ENCODE peak calls at places on chromosomes 2 and 18, in seven cellular contexts. X, B, R, Q, N, M and O are unnamed samples.

GRCh38 chr2:70616168-70616694 is 62.6 kb upstream of the TGFA start:
- DNase-seq in X (no peak), B (no peak), R (no peak), Q (no peak), N (no peak), M (no peak), O (no peak)

GRCh38 chr18:80067321-80067720 is 33.1 kb downstream of the RBFA start:
- DNase-seq in X (no peak), B (no peak), R (no peak), Q (no peak), N (no peak), M (no peak), O (no peak)

GRCh38 chr2:48233005-48233404 is 296.9 kb upstream of the STON1 start:
- DNase-seq in X (no peak), B (no peak), R (no peak), Q (no peak), N (no peak), M (no peak), O (no peak)

GRCh38 chr2:171158036-171158789 is 2.5 kb downstream of the TLK1 start:
- DNase-seq in X (no peak), B (no peak), R (no peak), Q (no peak), N (no peak), M (no peak), O (no peak)

GRCh38 chr2:119517433-119517832 is 6.8 kb downstream of the SCTR start:
- DNase-seq in X (peak; percentile 68), B (no peak), R (peak; percentile 24), Q (peak; percentile 24), N (peak; percentile 75), M (peak; percentile 86), O (peak; percentile 74)

GRCh38 chr2:64634338-64635267 is 19.1 kb downstream of the SERTAD2 start:
- DNase-seq in X (no peak), B (no peak), R (no peak), Q (peak; percentile 59), N (no peak), M (no peak), O (peak; percentile 67)

GRCh38 chr18:31116853-31117595 is 14.8 kb upstream of the DSC2 start:
- DNase-seq in X (no peak), B (no peak), R (no peak), Q (no peak), N (no peak), M (no peak), O (no peak)

GRCh38 chr2:152635635-152636298 is 81.5 kb downstream of the PRPF40A start:
- DNase-seq in X (peak; percentile 49), B (peak; percentile 51), R (peak; percentile 75), Q (peak; percentile 35), N (peak; percentile 66), M (peak; percentile 87), O (peak; percentile 61)

GRCh38 chr18:70243545-70243944 is 38.1 kb upstream of the RTTN start:
- DNase-seq in X (no peak), B (no peak), R (peak; percentile 1), Q (no peak), N (no peak), M (no peak), O (no peak)

GRCh38 chr2:161138429-161138828 is 21.8 kb upstream of the TANK start:
- DNase-seq in X (no peak), B (peak; percentile 17), R (no peak), Q (no peak), N (no peak), M (no peak), O (no peak)

DNA sequence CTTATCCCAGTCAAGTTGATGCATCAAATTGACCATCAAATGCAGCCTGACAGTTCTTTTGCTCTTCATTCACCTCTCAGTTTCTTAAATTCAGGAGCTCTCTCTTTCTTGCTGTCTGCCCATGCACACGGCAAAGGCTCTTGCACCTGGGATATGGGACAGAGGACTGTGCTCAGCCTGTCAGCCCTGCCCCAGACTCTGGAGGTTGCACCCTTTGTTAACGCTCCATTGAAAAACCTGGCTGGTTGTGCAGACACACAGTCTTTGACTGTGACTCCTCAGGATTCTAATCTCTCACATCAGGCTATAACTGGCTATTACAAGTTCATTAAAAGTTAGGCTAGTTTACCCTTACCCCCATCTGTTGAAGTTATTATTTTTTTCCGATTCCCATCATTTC is 1032.5 kb downstream of the SOCS6 start:
- DNase-seq in X (no peak), B (no peak), R (no peak), Q (no peak), N (no peak), M (no peak), O (no peak)
- H3K4me1 ChIP-seq in X (no peaks in the 10 kb centered on the region), B (no peaks in the 10 kb centered on the region), R (no peaks in the 10 kb centered on the region), Q (no peaks in the 10 kb centered on the region), N (no peaks in the 10 kb centered on the region), M (no peaks in the 10 kb centered on the region), O (no peaks in the 10 kb centered on the region)

GRCh38 chr2:37829202-37829601 is 95.9 kb upstream of the RMDN2 start:
- DNase-seq in X (no peak), B (no peak), R (peak; percentile 91), Q (peak; percentile 21), N (peak; percentile 53), M (no peak), O (peak; percentile 98)
- H3K4me1 ChIP-seq in X (peaks cover 18% of the 10 kb centered on the region), B (no peaks in the 10 kb centered on the region), R (peaks cover 43% of the 10 kb centered on the region), Q (peaks cover 23% of the 10 kb centered on the region), N (peaks cover 10% of the 10 kb centered on the region), M (no peaks in the 10 kb centered on the region), O (peaks cover 41% of the 10 kb centered on the region)

GRCh38 chr2:239262484-239263230 is 138.2 kb downstream of the HDAC4 start:
- DNase-seq in X (no peak), B (no peak), R (no peak), Q (no peak), N (no peak), M (no peak), O (no peak)

GRCh38 chr2:239264838-239265651 is 135.8 kb downstream of the HDAC4 start:
- DNase-seq in X (no peak), B (peak; percentile 53), R (peak; percentile 20), Q (peak; percentile 36), N (peak; percentile 55), M (no peak), O (peak; percentile 82)

GRCh38 chr2:239263231-239263936 is 137.4 kb downstream of the HDAC4 start:
- DNase-seq in X (no peak), B (no peak), R (no peak), Q (peak; percentile 23), N (no peak), M (no peak), O (no peak)

GRCh38 chr2:239265681-239266435 is 135.0 kb downstream of the HDAC4 start:
- DNase-seq in X (no peak), B (no peak), R (no peak), Q (no peak), N (no peak), M (no peak), O (no peak)

GRCh38 chr2:239263937-239264837 is 136.6 kb downstream of the HDAC4 start:
- DNase-seq in X (no peak), B (no peak), R (no peak), Q (peak; percentile 31), N (no peak), M (no peak), O (peak; percentile 38)
- H3K4me1 ChIP-seq in X (peaks cover 28% of the 10 kb centered on the region), B (peaks cover 88% of the 10 kb centered on the region), R (peaks cover 46% of the 10 kb centered on the region), Q (peaks cover 92% of the 10 kb centered on the region), N (peaks cover 38% of the 10 kb centered on the region), M (peaks cover 23% of the 10 kb centered on the region), O (peaks cover 33% of the 10 kb centered on the region)

GRCh38 chr2:203594541-203594940 is 59.4 kb upstream of the RAPH1 start:
- DNase-seq in X (no peak), B (no peak), R (peak; percentile 47), Q (no peak), N (no peak), M (no peak), O (peak; percentile 37)
- H3K4me1 ChIP-seq in X (no peaks in the 10 kb centered on the region), B (no peaks in the 10 kb centered on the region), R (peaks cover 12% of the 10 kb centered on the region), Q (no peaks in the 10 kb centered on the region), N (no peaks in the 10 kb centered on the region), M (peaks cover 2% of the 10 kb centered on the region), O (peaks cover 22% of the 10 kb centered on the region)

GRCh38 chr2:12506846-12507245 is 209.9 kb upstream of the TRIB2 start:
- DNase-seq in X (no peak), B (no peak), R (no peak), Q (no peak), N (no peak), M (no peak), O (peak; percentile 32)
- H3K4me1 ChIP-seq in X (peaks cover 10% of the 10 kb centered on the region), B (peaks cover 74% of the 10 kb centered on the region), R (peaks cover 6% of the 10 kb centered on the region), Q (no peaks in the 10 kb centered on the region), N (no peaks in the 10 kb centered on the region), M (no peaks in the 10 kb centered on the region), O (peaks cover 46% of the 10 kb centered on the region)

GRCh38 chr2:68426446-68426845 is 40.6 kb downstream of the FBXO48 start:
- DNase-seq in X (no peak), B (no peak), R (no peak), Q (no peak), N (no peak), M (no peak), O (no peak)
- H3K4me1 ChIP-seq in X (no peaks in the 10 kb centered on the region), B (peaks cover 50% of the 10 kb centered on the region), R (peaks cover 13% of the 10 kb centered on the region), Q (no peaks in the 10 kb centered on the region), N (no peaks in the 10 kb centered on the region), M (no peaks in the 10 kb centered on the region), O (no peaks in the 10 kb centered on the region)

DNA sequence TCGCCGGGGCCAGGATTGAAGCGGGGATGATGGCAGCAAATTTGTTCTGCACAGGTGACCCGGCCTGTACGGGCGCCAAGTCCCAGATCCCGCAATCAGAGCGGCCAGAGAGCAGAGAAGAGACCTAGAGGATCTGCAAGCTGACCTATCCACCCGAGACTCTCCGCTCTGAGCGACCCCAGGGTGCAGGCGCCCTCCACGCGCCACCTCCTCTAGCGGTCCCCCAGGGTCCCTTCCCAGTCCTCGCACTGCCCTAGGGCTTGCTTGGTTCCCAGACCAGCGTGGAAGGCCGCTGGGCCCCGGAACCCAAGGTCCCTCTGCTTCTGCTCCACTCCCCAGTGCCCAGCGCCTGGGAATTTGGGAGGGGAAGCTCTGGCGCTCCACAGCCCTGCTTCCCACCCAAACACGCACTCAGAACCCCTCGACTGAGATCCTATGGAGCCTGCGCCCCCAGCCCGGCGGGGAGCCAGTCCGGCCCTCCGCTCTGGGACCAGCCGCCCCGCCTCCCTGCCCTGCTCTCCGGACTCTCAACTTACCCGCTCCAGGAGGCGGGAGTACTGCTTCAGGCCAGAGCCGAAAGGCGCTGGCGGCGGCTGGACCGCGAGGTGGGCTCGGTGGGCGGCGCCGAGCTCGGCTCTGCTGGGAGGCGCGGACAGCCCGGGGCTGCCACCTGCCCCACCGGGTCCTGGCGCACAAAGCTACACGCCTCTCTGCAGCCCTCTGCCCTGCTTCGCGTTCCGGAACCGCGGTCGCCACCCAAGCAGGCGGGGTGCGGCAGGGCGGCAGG is 3.0 kb upstream of the SIX3 start:
- DNase-seq in X (peak; percentile 60), B (no peak), R (peak; percentile 41), Q (no peak), N (no peak), M (peak; percentile 76), O (peak; percentile 43)
- H3K4me1 ChIP-seq in X (peaks cover 4% of the 10 kb centered on the region), B (peaks cover 11% of the 10 kb centered on the region), R (peaks cover 18% of the 10 kb centered on the region), Q (peaks cover 17% of the 10 kb centered on the region), N (peaks cover 4% of the 10 kb centered on the region), M (peaks cover 62% of the 10 kb centered on the region), O (peaks cover 4% of the 10 kb centered on the region)